ENCODE peak calls at places on chromosomes 16 and 17, in four cellular contexts. K, U, B and F are unnamed samples. For H3K4me1, the result is how much of the 10 kb centered on the place peaks cover.

GRCh38 chr16:47731252-47731651 is 270.1 kb downstream of the PHKB start:
- DNase-seq in B (no peak), U (no peak), K (no peak), F (no peak)

GRCh38 chr16:84344781-84345180 is 23.6 kb upstream of the ATP2C2 start:
- DNase-seq in B (no peak), K (no peak), U (no peak), F (no peak)

GRCh38 chr16:81632392-81633146 is 146.5 kb upstream of the PLCG2 start:
- DNase-seq in B (peak), K (peak), U (no peak), F (no peak)

GRCh38 chr17:62937636-62938035 is 28.4 kb upstream of the TANC2 start:
- DNase-seq in U (no peak), K (no peak), B (no peak), F (no peak)

GRCh38 chr17:81984773-81985410 is 7.5 kb downstream of the ASPSCR1 start:
- DNase-seq in K (no peak), U (peak), B (no peak), F (no peak)

GRCh38 chr17:17754719-17755686 is 73.7 kb downstream of the RAI1 start:
- DNase-seq in K (no peak), U (no peak), B (no peak), F (no peak)

GRCh38 chr16:9090101-9090959 is 1.1 kb upstream of the HAPSTR1 start:
- DNase-seq in K (no peak), B (peak), U (peak), F (peak)

GRCh38 chr16:5459863-5460262 is 362.3 kb upstream of the EEF2KMT start:
- DNase-seq in U (no peak), B (no peak), K (no peak), F (no peak)

GRCh38 chr16:6096931-6097665 is 999.5 kb upstream of the EEF2KMT start:
- DNase-seq in B (no peak), K (no peak), U (no peak), F (no peak)

GRCh38 chr16:30724641-30725464 is 23.4 kb upstream of the PHKG2 start:
- DNase-seq in K (no peak), B (peak), U (no peak), F (peak)

GRCh38 chr17:34242553-34242952 is 12.5 kb upstream of the CCL2 start:
- DNase-seq in K (no peak), B (no peak), U (no peak), F (no peak)

GRCh38 chr16:53131363-53132071 is 76.7 kb downstream of the CHD9 start:
- DNase-seq in K (peak), U (peak), B (peak), F (peak)

GRCh38 chr16:20306401-20306800 is 20.9 kb downstream of the GP2 start:
- DNase-seq in U (no peak), B (no peak), K (no peak), F (no peak)

GRCh38 chr17:67412057-67412456 is 35.0 kb downstream of the PITPNC1 start:
- DNase-seq in K (no peak), U (no peak), B (no peak), F (peak)

GRCh38 chr17:62892069-62892675 is 73.9 kb upstream of the TANC2 start:
- DNase-seq in K (no peak), U (no peak), B (no peak), F (no peak)

GRCh38 chr16:56679813-56680212 is 2.5 kb upstream of the MT1X start:
- DNase-seq in U (peak), K (no peak), B (no peak), F (no peak)

GRCh38 chr16:67404740-67405226 is 11.5 kb upstream of the TPPP3 start:
- DNase-seq in U (no peak), B (peak), K (no peak), F (no peak)

GRCh38 chr16:67967956-67968439 is 439 bp downstream of the SLC12A4 start:
- DNase-seq in B (peak), U (peak), K (peak), F (no peak)

GRCh38 chr16:23876256-23876896 is 40.6 kb downstream of the PRKCB start:
- DNase-seq in B (no peak), K (no peak), U (no peak), F (no peak)

GRCh38 chr16:29877266-29877961 is 14.4 kb upstream of the CDIPT start:
- DNase-seq in B (no peak), U (no peak), K (peak), F (no peak)

GRCh38 chr17:8896641-8897635 is 29.5 kb upstream of the PIK3R6 start:
- DNase-seq in K (no peak), U (no peak), B (no peak), F (peak)

GRCh38 chr16:53864819-53865491 is 161.0 kb downstream of the FTO start:
- DNase-seq in U (no peak), B (no peak), K (peak), F (no peak)

GRCh38 chr17:49241040-49241439 is 10.5 kb upstream of the PHOSPHO1 start:
- DNase-seq in K (no peak), B (no peak), U (no peak), F (no peak)

DNA sequence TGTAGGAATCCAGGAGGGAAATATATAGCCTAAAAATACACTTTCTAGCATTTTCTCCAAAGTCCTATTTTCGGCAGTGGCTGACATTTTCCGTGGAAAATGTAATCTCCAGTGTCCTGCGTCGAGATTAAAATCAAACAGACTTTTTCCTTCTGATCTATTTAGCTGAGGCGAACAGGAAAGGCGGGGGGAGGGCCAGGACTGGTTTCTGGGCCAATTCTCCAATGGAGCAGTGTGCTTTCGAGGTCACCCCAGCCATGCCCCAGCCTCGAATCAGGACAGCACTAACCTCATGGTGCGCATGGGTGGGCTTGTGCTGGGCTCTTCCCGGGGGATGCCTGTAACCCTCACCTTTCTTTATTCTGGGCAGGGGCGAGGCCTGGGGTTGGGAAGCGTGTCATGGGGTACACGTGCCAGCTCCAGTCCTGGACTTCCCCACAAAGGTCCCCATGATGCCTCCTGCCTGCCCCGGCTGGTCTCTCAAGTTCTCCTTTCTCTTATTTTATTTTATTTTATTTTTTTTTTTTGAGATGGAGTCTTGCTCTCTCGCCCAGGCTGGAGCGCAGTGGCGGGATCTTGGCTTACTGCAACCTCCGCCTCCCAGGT is 8.8 kb downstream of the ATP2A3 start:
- DNase-seq in K (no peak), U (no peak), B (no peak), F (no peak)
- H3K4me1 ChIP-seq in K (under half), U (under half), B (under half), F (under half)

GRCh38 chr17:83115832-83116231 is 36.4 kb downstream of the METRNL start:
- DNase-seq in B (no peak), K (no peak), U (no peak), F (no peak)

GRCh38 chr17:83116311-83116771 is 36.9 kb downstream of the METRNL start:
- DNase-seq in B (no peak), K (no peak), U (peak), F (peak)

GRCh38 chr17:83116783-83117555 is 37.6 kb downstream of the METRNL start:
- DNase-seq in B (no peak), K (no peak), U (peak), F (peak)

GRCh38 chr17:83118071-83118841 is 38.8 kb downstream of the METRNL start:
- DNase-seq in U (peak), B (no peak), K (no peak), F (no peak)

GRCh38 chr17:83117594-83117993 is 38.2 kb downstream of the METRNL start:
- DNase-seq in K (no peak), B (no peak), U (peak), F (no peak)
- TF ChIP-seq CTCF in K (no peak), B (no peak), U (no peak), F (no peak)

GRCh38 chr16:85444879-85445778 is 168.0 kb upstream of the GSE1 start:
- DNase-seq in B (peak), U (no peak), K (no peak), F (no peak)
- H3K4me1 ChIP-seq in B (under half), U (under half), K (under half), F (under half)

GRCh38 chr17:78426293-78426879 is 47.9 kb downstream of the PGS1 start:
- DNase-seq in B (no peak), U (no peak), K (no peak), F (no peak)
- TF ChIP-seq CTCF in B (no peak), U (no peak), K (no peak), F (no peak)

GRCh38 chr17:65022751-65023421 is 33.7 kb downstream of the GNA13 start:
- DNase-seq in B (no peak), U (no peak), K (peak), F (no peak)
- H3K4me1 ChIP-seq in B (under half), U (half or more), K (half or more), F (under half)

GRCh38 chr17:44005865-44006580 is 1.6 kb downstream of the NAGS start:
- DNase-seq in B (peak), K (no peak), U (peak), F (peak)

GRCh38 chr17:44007346-44008204 is 3.2 kb downstream of the NAGS start:
- DNase-seq in B (peak), U (peak), K (no peak), F (peak)

GRCh38 chr17:44008205-44008909 is 3.9 kb downstream of the NAGS start:
- DNase-seq in B (no peak), U (no peak), K (no peak), F (no peak)

GRCh38 chr17:44005527-44005864 is 1.1 kb downstream of the NAGS start:
- DNase-seq in B (no peak), K (no peak), U (peak), F (no peak)

GRCh38 chr17:44006581-44007345 is 2.3 kb downstream of the NAGS start:
- DNase-seq in K (peak), B (peak), U (peak), F (peak)
- TF ChIP-seq CTCF in K (peak), B (peak), U (peak), F (no peak)

GRCh38 chr16:64351116-64351515 is 770.7 kb downstream of the CDH11 start:
- DNase-seq in B (no peak), K (no peak), U (no peak), F (no peak)

GRCh38 chr16:64343061-64343819 is 778.6 kb downstream of the CDH11 start:
- DNase-seq in U (no peak), K (no peak), B (no peak), F (no peak)

GRCh38 chr16:64345142-64345541 is 776.7 kb downstream of the CDH11 start:
- DNase-seq in U (no peak), K (no peak), B (no peak), F (no peak)

DNA sequence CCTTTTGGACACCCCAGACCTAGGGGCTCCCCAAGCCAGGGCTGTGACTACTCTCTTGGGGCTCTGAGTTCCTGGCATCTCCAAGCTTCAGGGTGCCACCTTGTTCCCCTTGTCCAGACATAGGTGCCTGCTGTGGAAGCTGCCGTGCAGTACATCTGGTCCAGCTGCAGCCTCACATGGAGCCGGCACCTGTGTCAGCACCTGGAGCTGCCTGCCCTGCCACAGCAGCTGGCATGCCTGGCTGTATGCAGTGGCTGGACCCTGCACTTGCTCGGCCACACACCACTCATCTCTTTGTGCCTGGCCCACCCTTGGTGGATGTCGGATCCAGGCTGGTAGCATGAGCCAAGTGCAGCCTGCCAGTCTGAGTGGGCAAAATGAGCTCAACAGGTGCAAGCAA is 775.8 kb downstream of the CDH11 start:
- DNase-seq in K (no peak), U (no peak), B (no peak), F (no peak)
- H3K4me1 ChIP-seq in K (under half), U (under half), B (under half), F (under half)

GRCh38 chr16:12360240-12360639 is 383.7 kb downstream of the SNX29 start:
- DNase-seq in U (no peak), B (no peak), K (no peak), F (no peak)

GRCh38 chr16:12354296-12354818 is 377.8 kb downstream of the SNX29 start:
- DNase-seq in B (no peak), K (no peak), U (no peak), F (no peak)

GRCh38 chr16:12361016-12361415 is 384.5 kb downstream of the SNX29 start:
- DNase-seq in B (no peak), U (no peak), K (no peak), F (no peak)

GRCh38 chr16:12358898-12359297 is 382.4 kb downstream of the SNX29 start:
- DNase-seq in K (no peak), U (no peak), B (no peak), F (no peak)

GRCh38 chr16:12356622-12357365 is 380.3 kb downstream of the SNX29 start:
- DNase-seq in B (no peak), K (no peak), U (no peak), F (no peak)
- TF ChIP-seq CTCF in B (no peak), K (no peak), U (no peak), F (no peak)

GRCh38 chr17:1362065-1362848 is 37.8 kb downstream of the YWHAE start:
- DNase-seq in U (no peak), K (no peak), B (no peak), F (no peak)
- H3K4me1 ChIP-seq in U (half or more), K (half or more), B (under half), F (under half)

DNA sequence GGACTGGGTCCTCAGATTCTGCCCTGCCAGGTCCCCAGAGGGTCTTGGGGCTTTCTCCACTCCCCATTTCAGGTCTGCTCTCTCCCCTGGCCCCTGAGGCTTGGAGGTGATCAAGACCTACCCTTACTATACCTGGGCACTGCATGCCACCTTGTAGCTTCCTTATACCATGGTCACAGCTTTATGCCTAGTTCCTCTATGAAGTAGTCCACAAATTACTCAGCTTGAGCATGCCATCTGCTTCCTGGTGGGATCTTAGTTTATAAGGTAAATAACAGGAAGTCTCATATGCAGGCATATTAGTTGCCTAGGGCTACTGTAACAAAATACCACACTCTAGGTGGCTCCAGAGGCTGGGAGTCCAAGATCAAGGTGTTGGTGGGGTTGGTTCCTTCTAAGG is 11.0 kb upstream of the PMFBP1 start:
- DNase-seq in B (no peak), U (no peak), K (no peak), F (no peak)
- TF ChIP-seq CTCF in B (no peak), U (no peak), K (no peak), F (no peak)